ENCODE peak calls at places on chromosomes 5 and 9, in four cellular contexts. S is neural crest cell, T is thoracic aorta, D is fibroblast of lung. I is an unnamed sample.

GRCh38 chr5:32290922-32291321 is 21.8 kb downstream of the MTMR12 start:
- DNase-seq in S (no peak), D (no peak), T (no peak), I (no peak)

GRCh38 chr5:109191153-109191558 is 218.6 kb downstream of the PJA2 start:
- DNase-seq in T (no peak), D (peak; percentile 74), S (no peak), I (no peak)

GRCh38 chr5:87853541-87853940 is 415.1 kb downstream of the TMEM161B start:
- DNase-seq in D (peak; percentile 34), T (no peak), S (no peak), I (no peak)

GRCh38 chr9:134327671-134328231 is 1.5 kb downstream of the RXRA start:
- DNase-seq in D (no peak), S (no peak), T (no peak), I (no peak)

GRCh38 chr5:154521756-154522155 is 43.7 kb upstream of the HAND1 start:
- DNase-seq in S (no peak), T (no peak), D (no peak), I (no peak)

GRCh38 chr5:139817362-139817761 is 21.8 kb downstream of the PSD2 start:
- DNase-seq in S (no peak), T (no peak), D (no peak), I (no peak)

GRCh38 chr5:159547466-159548195 is 217.3 kb upstream of the IL12B start:
- DNase-seq in S (no peak), D (peak; percentile 23), T (no peak), I (no peak)

GRCh38 chr9:123710299-123710698 is 219.6 kb downstream of the DENND1A start:
- DNase-seq in S (no peak), T (no peak), D (peak; percentile 95), I (no peak)

GRCh38 chr5:170632266-170632984 is 128.6 kb downstream of the KCNIP1 start:
- DNase-seq in T (no peak), S (peak; percentile 25), D (no peak), I (no peak)

GRCh38 chr5:117299940-117300339 is 725.3 kb upstream of the SEMA6A start:
- DNase-seq in S (no peak), T (no peak), D (no peak), I (no peak)

GRCh38 chr5:472076-472655 is 29.2 kb downstream of the EXOC3 start:
- DNase-seq in S (no peak), D (peak; percentile 13), T (no peak), I (no peak)

GRCh38 chr9:131474711-131475110 is 28.0 kb upstream of the POMT1 start:
- DNase-seq in D (no peak), T (no peak), S (no peak), I (no peak)

GRCh38 chr5:177412603-177413233 is 3.4 kb upstream of the F12 start:
- DNase-seq in S (no peak), T (no peak), D (no peak), I (no peak)

GRCh38 chr5:29197636-29198035 is 1995.8 kb upstream of the CDH6 start:
- DNase-seq in S (no peak), T (no peak), D (peak; percentile 29), I (no peak)

GRCh38 chr9:127121628-127122175 is 733 bp downstream of the ANGPTL2 start:
- DNase-seq in S (peak; percentile 6), D (peak; percentile 46), T (no peak), I (no peak)

GRCh38 chr5:68178579-68178978 is 37.0 kb upstream of the PIK3R1 start:
- DNase-seq in D (peak; percentile 60), S (no peak), T (no peak), I (no peak)

GRCh38 chr5:179805529-179806249 is 977 bp downstream of the MGAT4B start:
- DNase-seq in S (peak; percentile 41), T (no peak), D (peak; percentile 45), I (no peak)

GRCh38 chr5:136886623-136887022 is 521.3 kb upstream of the TRPC7 start:
- DNase-seq in T (no peak), D (no peak), S (no peak), I (no peak)

GRCh38 chr5:142602720-142603245 is 83.1 kb downstream of the FGF1 start:
- DNase-seq in D (no peak), T (no peak), S (no peak), I (no peak)

GRCh38 chr5:170587808-170588207 is 84.0 kb downstream of the KCNIP1 start:
- DNase-seq in S (no peak), D (no peak), T (no peak), I (no peak)

GRCh38 chr5:111580956-111581355 is 68.6 kb upstream of the STARD4 start:
- DNase-seq in D (no peak), S (no peak), T (no peak), I (no peak)

GRCh38 chr5:74469234-74469972 is 171.1 kb downstream of the ENC1 start:
- DNase-seq in D (no peak), T (no peak), S (no peak), I (no peak)

GRCh38 chr9:31210982-31211570 is 1173.4 kb upstream of the ACO1 start:
- DNase-seq in S (no peak), T (no peak), D (no peak), I (no peak)

GRCh38 chr5:172714491-172715420 is 56.2 kb downstream of the DUSP1 start:
- DNase-seq in T (no peak), S (peak; percentile 80), D (peak; percentile 47), I (peak; percentile 76)

GRCh38 chr5:132219981-132220380 is 7.7 kb downstream of the P4HA2 start:
- DNase-seq in D (no peak), T (no peak), S (no peak), I (no peak)

GRCh38 chr9:95048225-95049087 is 269.1 kb downstream of the FANCC start:
- DNase-seq in D (peak; percentile 58), T (no peak), S (peak; percentile 32), I (no peak)

GRCh38 chr9:80885894-80886293 is 803.5 kb downstream of the TLE1 start:
- DNase-seq in T (no peak), S (no peak), D (no peak), I (no peak)

GRCh38 chr5:73444499-73445432 is 3.8 kb downstream of the FOXD1 start:
- DNase-seq in D (peak; percentile 49), S (no peak), T (no peak), I (no peak)

GRCh38 chr9:102518324-102518723 is 476.8 kb upstream of the CYLC2 start:
- DNase-seq in T (no peak), S (no peak), D (no peak), I (no peak)

GRCh38 chr9:78505546-78505945 is 208.6 kb downstream of the PSAT1 start:
- DNase-seq in D (no peak), S (no peak), T (no peak), I (no peak)
- TF ChIP-seq CTCF in D (no peak), S (no peak), T (no peak), I (no peak)

GRCh38 chr5:150571836-150572235 is 63.9 kb downstream of the NDST1 start:
- DNase-seq in T (no peak), D (no peak), S (no peak), I (no peak)

GRCh38 chr5:150575745-150576448 is 64.6 kb upstream of the SYNPO start:
- DNase-seq in D (no peak), T (no peak), S (no peak), I (no peak)

GRCh38 chr5:150573216-150573615 is 65.3 kb downstream of the NDST1 start:
- DNase-seq in D (no peak), T (no peak), S (no peak), I (no peak)

GRCh38 chr5:150574818-150575537 is 65.5 kb upstream of the SYNPO start:
- DNase-seq in D (no peak), S (no peak), T (no peak), I (no peak)

DNA sequence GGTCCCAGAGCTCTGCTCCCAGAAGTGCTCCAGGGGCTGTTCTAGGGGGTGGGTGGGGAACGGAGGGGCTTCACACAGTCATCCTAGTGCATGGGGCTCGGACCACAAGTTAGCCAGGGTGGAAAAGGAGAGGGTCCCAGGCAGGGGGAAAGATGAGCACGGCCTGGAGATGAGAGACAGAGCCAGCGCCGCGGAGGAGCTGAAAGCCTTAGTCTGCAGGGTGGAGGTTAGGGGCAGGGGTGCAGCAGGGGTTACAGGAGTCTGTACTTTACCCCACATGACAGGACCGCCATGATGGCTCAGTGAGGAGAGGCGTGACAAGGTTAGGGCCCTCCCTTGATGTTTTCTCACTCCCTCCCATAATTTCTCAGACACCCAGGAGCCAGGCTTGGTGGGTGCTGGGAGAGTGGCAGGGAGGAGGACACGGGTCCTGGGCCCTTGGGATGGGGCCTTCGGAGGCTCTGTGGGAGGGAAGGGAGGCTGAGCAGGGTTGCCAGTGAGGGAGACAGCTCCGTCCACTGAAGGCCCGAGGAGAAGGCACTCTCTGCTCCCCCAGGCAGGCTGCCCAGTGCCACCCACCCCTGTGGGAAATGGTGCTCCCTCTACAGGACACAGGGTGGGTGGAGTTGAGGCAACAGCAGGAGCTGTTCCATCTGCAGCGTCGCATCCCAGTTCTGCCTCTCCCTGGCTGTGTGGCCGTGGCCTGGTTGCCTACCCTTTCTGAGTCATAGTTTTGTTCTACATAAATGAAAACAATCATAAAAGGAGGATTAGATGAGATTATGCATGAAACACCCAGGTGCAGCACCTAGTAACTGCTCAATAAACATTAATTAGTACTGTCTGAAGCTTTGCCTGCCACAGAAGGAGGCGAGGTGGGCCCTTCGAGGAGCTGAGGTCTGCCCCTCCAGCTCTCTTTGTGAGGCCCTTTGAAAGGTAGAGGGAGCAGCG is 66.2 kb downstream of the NDST1 start:
- DNase-seq in D (peak; percentile 33), T (no peak), S (no peak), I (no peak)
- TF ChIP-seq CTCF in D (peak; percentile 15), T (no peak), S (no peak), I (no peak)

GRCh38 chr9:129726322-129727160 is 26.3 kb downstream of the PTGES start:
- DNase-seq in D (peak; percentile 72), T (peak; percentile 51), S (peak; percentile 72), I (peak; percentile 45)
- TF ChIP-seq CTCF in D (peak; percentile 86), T (peak; percentile 94), S (peak; percentile 89), I (no peak)

DNA sequence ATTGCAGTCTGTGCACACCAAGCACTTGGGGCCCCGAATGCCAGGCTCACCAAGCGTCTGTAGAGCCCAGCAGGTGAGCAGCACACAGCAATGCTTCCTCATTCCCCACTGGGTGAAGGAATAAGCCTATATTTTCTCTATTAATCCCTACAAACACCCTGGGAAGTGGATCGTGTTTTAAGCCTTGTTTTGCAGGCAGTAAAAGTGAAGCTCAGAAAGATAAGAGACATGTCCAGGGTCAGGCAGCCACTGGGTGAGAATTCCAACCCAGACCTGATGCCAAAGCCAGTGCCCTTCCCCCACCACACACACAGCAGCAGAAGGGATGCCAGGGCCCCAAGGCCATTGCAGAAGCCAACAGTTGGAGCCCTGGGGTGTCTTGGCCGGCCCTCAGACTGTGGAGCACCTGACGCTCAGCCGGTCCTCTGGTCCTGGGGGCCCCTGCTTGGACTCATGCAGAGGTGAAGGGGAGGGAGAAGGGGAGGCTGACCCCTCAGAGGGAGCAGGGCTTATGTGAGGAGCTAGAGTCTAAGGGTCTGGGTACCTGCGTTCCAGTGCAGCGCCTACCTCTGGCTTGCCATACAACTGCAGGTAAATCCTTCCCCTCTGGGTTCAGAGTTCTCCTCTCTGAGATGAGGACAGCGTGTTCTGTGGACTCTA is 26.3 kb upstream of the SYNPO start:
- DNase-seq in S (no peak), D (no peak), T (no peak), I (no peak)
- TF ChIP-seq CTCF in S (no peak), D (no peak), T (no peak), I (no peak)

GRCh38 chr5:37900692-37901091 is 60.9 kb upstream of the GDNF start:
- DNase-seq in D (peak; percentile 35), S (no peak), T (no peak), I (no peak)
- TF ChIP-seq CTCF in D (peak; percentile 15), S (no peak), T (no peak), I (no peak)

I was measured in omental fat pad.